ENCODE peak calls at places on chromosomes 4 and X, in four cellular contexts. P is foreskin fibroblast, R is GM12878, E is lower leg skin. F is an unnamed sample.
A peak's percentile ranks its signal among the peaks of the same experiment; 100 is the strongest.

GRCh38 chr4:822361-823092 is 3.4 kb downstream of the CPLX1 start:
- DNase-seq in P (no peak), R (no peak), E (no peak), F (no peak)

GRCh38 chr4:113574636-113575103 is 186.9 kb downstream of the CAMK2D start:
- DNase-seq in P (peak; percentile 55), R (no peak), E (no peak), F (no peak)

GRCh38 chr4:88033309-88033708 is 25.9 kb downstream of the PKD2 start:
- DNase-seq in P (peak; percentile 38), R (no peak), E (peak; percentile 40), F (no peak)

GRCh38 chrX:15241258-15241657 is 28.6 kb downstream of the ASB9 start:
- DNase-seq in P (no peak), R (no peak), E (no peak), F (no peak)

GRCh38 chr4:163344147-163345050 is 707 bp downstream of the NPY5R start:
- DNase-seq in P (no peak), R (no peak), E (no peak), F (no peak)

GRCh38 chr4:151331276-151332042 is 6.1 kb upstream of the SH3D19 start:
- DNase-seq in P (no peak), R (no peak), E (no peak), F (no peak)

GRCh38 chrX:96770315-96770714 is 85.7 kb downstream of the DIAPH2 start:
- DNase-seq in P (no peak), R (no peak), E (no peak), F (no peak)

GRCh38 chrX:54785901-54786300 is 12.2 kb downstream of the ITIH6 start:
- DNase-seq in P (no peak), R (no peak), E (no peak), F (no peak)

GRCh38 chr4:13248621-13249298 is 235.4 kb downstream of the RAB28 start:
- DNase-seq in P (no peak), R (no peak), E (no peak), F (no peak)

GRCh38 chr4:95637047-95637600 is 88.4 kb upstream of the UNC5C start:
- DNase-seq in P (no peak), R (no peak), E (no peak), F (no peak)

GRCh38 chrX:150635952-150636351 is 57.2 kb upstream of the MTMR1 start:
- DNase-seq in P (peak; percentile 49), R (peak; percentile 5), E (no peak), F (peak; percentile 56)

DNA sequence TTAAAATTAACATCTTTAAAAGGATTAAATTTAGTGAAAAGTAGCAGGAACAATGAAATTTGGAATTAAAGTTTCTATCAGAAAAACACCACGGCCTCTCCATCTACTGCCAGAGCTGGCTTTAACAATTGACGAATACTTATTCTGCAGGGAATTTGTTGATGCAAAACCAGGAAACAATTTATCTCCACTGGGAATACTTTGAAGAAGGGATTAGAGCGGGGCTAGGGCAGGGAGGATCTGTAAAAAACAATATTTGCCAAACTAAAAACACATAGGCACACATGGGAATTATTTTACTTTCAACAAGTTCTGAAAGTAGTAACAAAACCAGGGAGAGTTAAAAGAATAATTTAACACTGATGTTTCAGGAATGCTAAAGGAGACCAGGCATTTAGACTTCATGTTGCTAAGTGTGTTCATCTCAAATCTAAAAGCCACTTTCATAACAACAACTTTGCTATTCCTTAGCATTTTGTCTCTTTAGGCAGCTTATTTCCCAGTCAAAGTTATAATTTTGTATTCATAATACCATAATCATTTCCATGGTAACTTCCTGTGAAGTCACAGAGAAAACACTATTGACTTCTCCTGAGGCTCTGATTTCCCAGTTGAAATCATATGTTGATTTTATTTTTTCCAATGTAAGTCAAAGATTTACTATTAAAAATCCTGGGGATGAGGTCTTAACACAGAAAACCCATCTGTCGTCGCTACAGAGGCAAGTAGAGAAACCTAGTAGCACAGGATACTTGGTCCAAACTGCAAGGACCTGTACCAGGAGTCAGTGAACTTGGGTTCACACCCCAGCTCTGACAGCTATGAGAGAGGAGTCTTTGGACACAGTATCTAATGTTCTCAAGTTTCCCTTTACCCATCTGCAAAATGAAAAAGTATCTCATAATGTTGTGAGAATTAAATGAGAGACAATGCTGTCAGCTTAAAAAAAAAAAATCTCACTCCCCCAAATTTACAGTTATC is 69.3 kb downstream of the SH3RF1 start:
- DNase-seq in P (no peak), R (no peak), E (no peak), F (no peak)
- TF ChIP-seq CTCF in P (no peak), R (no peak), E (no peak), F (no peak)

GRCh38 chr4:156971168-156971601 is 414 bp downstream of the PDGFC start:
- DNase-seq in P (no peak), R (no peak), E (no peak), F (no peak)
- TF ChIP-seq CTCF in P (no peak), R (no peak), E (no peak), F (no peak)

GRCh38 chr4:71130827-71131603 is 137.6 kb downstream of the DCK start:
- DNase-seq in P (peak; percentile 31), R (no peak), E (no peak), F (peak; percentile 35)
- TF ChIP-seq CTCF in P (peak; percentile 25), R (no peak), E (no peak), F (peak; percentile 34)

DNA sequence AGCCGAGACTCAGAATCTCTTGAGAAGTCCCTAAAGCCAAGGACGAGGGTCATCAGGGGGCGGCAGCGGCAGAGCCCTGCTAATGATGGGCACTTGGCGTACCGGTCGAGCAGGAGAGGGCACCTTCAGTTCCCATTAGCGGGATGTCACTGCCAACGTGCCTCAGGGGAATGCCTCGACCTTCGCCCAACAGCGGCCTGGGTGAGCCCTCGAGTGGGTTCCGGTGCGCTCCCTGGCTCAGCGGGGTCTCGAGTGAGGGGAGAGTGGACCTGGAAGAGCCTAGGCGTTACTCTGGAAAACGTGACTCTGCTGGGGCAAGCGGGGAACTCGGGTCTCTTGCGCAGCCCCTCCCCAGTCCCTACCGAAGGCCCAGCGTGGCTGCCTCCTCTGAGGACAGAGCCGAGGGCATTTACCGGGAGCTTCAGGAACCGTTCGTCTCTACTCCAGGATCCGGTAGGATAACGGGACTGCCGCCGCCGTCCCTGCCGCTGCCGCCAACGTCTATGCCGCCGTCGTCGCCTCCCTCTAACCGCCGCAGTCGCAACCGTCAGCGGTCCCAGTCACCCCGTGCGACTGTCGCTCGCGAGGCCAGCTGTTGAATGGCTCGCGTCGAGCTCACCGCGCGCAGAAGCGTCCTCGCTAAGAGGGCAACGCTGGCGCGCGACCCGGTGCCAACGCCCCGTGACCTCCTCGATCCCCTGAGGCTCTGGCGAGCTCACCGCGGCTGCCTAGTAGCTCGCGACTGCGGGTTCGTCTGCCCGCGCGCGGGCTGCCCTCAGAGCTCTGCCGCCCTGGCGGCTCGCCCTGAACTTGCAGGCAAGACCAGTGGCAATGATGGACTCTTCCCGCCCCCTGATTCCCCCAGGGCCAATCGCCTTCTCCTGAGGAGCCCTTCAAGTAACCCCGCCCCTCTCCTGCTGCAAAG is 37.1 kb downstream of the PGRMC1 start:
- DNase-seq in P (peak; percentile 24), R (no peak), E (no peak), F (no peak)
- TF ChIP-seq CTCF in P (peak; percentile 12), R (no peak), E (no peak), F (peak; percentile 31)

DNA sequence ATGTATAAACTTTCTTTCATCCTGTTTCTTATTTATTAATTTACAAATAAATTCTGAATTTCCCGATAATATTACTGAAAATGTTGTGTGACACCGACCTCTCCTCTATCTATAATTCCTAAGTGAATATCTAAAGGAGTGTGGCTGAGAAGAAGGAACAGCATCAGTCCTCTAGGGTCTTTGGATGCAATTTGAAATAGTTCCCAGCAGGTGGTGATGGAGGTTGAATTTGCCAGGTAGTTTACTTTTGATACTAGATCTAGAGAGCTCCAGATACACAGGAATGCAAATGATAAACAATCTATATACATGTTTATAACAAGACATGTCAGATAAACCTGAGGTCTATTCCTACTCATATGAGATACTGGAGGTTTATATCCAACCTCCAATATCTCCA is 305.4 kb downstream of the PCDH18 start:
- DNase-seq in P (no peak), R (no peak), E (no peak), F (no peak)
- TF ChIP-seq CTCF in P (peak; percentile 19), R (no peak), E (no peak), F (peak; percentile 19)

GRCh38 chr4:38898245-38898644 is 30.6 kb downstream of the FAM114A1 start:
- DNase-seq in P (no peak), R (no peak), E (no peak), F (no peak)

GRCh38 chr4:38902221-38902620 is 34.6 kb downstream of the FAM114A1 start:
- DNase-seq in P (no peak), R (no peak), E (no peak), F (no peak)

GRCh38 chr4:38905657-38906398 is 38.2 kb downstream of the FAM114A1 start:
- DNase-seq in P (no peak), R (no peak), E (no peak), F (no peak)

GRCh38 chr4:38904090-38904666 is 36.6 kb downstream of the FAM114A1 start:
- DNase-seq in P (no peak), R (no peak), E (no peak), F (no peak)

DNA sequence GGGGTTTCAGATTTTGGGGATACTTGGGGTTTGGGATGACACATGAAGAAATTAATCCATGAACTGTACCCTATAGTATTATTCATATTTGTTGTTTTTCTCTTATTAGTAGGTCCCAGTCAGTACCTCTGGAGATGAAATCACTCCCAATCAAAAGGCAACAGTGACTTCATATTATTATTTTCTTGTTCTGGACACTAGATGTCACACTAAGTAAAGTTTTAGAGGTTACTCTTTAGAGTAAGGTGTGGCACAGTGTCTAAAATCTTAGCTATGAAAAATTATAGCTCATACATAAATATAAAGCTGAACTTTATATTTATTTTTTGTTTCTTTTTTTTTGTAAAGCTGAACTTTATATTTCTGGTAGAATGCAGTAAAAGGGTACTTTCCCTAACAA is 35.1 kb downstream of the FAM114A1 start:
- DNase-seq in P (no peak), R (no peak), E (no peak), F (no peak)
- TF ChIP-seq CTCF in P (no peak), R (peak; percentile 23), E (no peak), F (no peak)

GRCh38 chrX:103488332-103488731 is 31.0 kb downstream of the RAB40A start:
- DNase-seq in P (peak; percentile 9), R (no peak), E (no peak), F (no peak)
- TF ChIP-seq CTCF in P (peak; percentile 31), R (peak; percentile 30), E (no peak), F (peak; percentile 39)

GRCh38 chr4:146179784-146180405 is 4.4 kb downstream of the LSM6 start:
- DNase-seq in P (no peak), R (no peak), E (no peak), F (no peak)

GRCh38 chr4:146175541-146176453 is at the start of gene LSM6:
- DNase-seq in P (peak; percentile 80), R (peak; percentile 36), E (peak; percentile 83), F (no peak)
- TF ChIP-seq CTCF in P (peak; percentile 3), R (no peak), E (no peak), F (peak; percentile 12)

DNA sequence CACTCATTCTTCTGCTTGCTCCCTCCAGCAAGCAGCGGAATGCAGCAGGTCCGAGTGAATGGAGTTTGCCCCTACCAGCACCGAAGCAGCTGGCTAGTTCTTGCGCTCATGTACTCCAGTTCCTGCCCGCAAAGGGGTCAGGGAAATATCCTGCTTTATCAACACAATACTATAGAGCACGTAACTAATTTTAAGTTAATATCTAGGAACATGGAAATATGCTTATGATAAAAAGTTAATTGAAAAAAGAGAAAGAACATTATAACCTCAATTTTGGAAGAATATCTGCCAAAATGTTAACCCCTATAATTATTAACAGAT is 195.6 kb downstream of the SNCA start:
- DNase-seq in P (no peak), R (no peak), E (no peak), F (no peak)
- TF ChIP-seq CTCF in P (no peak), R (no peak), E (no peak), F (no peak)

F was measured in BJ.